ENCODE peak calls at places on chromosomes 4 and X, in four cellular contexts. U is T-helper 2 cell, T is kidney epithelial cell, R is ovary. G is an unnamed sample.

GRCh38 chrX:110044531-110045249 is 41.8 kb downstream of the TMEM164 start:
- DNase-seq in U (no peak), T (no peak), R (no peak), G (no peak)

GRCh38 chr4:113905301-113905700 is 74.1 kb downstream of the ARSJ start:
- DNase-seq in U (no peak), T (no peak), R (no peak), G (no peak)

GRCh38 chr4:168021666-168022065 is 70.7 kb upstream of the ANXA10 start:
- DNase-seq in U (no peak), T (no peak), R (no peak), G (no peak)

GRCh38 chrX:151393514-151393913 is 3.5 kb upstream of the VMA21 start:
- DNase-seq in U (peak; percentile 55), T (no peak), R (no peak), G (no peak)

GRCh38 chr4:40057540-40058091 is 966 bp downstream of the N4BP2 start:
- DNase-seq in U (peak; percentile 62), T (peak; percentile 91), R (peak; percentile 66), G (peak; percentile 85)

GRCh38 chr4:30837131-30837539 is 117.0 kb downstream of the PCDH7 start:
- DNase-seq in U (no peak), T (peak; percentile 61), R (no peak), G (no peak)

GRCh38 chrX:73943900-73944581 is 359.9 kb upstream of the ZCCHC13 start:
- DNase-seq in U (peak; percentile 76), T (peak; percentile 50), R (peak; percentile 92), G (peak; percentile 94)

GRCh38 chrX:63350551-63350950 is 581 bp downstream of the SPIN4 start:
- DNase-seq in U (peak; percentile 3), T (no peak), R (peak; percentile 38), G (peak; percentile 12)

GRCh38 chr4:154542264-154542879 is 7.8 kb downstream of the PLRG1 start:
- DNase-seq in U (no peak), T (no peak), R (no peak), G (no peak)

GRCh38 chr4:113872426-113873260 is 106.8 kb downstream of the ARSJ start:
- DNase-seq in U (no peak), T (peak; percentile 66), R (no peak), G (no peak)

GRCh38 chrX:38987135-38987780 is 186.0 kb downstream of the MID1IP1 start:
- DNase-seq in U (no peak), T (no peak), R (no peak), G (no peak)

GRCh38 chrX:132741706-132742105 is 216.7 kb downstream of the HS6ST2 start:
- DNase-seq in U (no peak), T (no peak), R (no peak), G (no peak)

GRCh38 chrX:107823456-107823855 is 2.2 kb upstream of the MID2 start:
- DNase-seq in U (no peak), T (no peak), R (no peak), G (no peak)

GRCh38 chr4:23904639-23905061 is 14.8 kb upstream of the PPARGC1A start:
- DNase-seq in U (no peak), T (no peak), R (no peak), G (no peak)

GRCh38 chr4:7761720-7762119 is 177.9 kb downstream of the AFAP1 start:
- DNase-seq in U (peak; percentile 38), T (no peak), R (peak; percentile 82), G (no peak)

GRCh38 chr4:185210102-185210981 is 944 bp downstream of the SNX25 start:
- DNase-seq in U (peak; percentile 30), T (no peak), R (peak; percentile 71), G (peak; percentile 81)

GRCh38 chr4:19776021-19776459 is 475.7 kb upstream of the SLIT2 start:
- DNase-seq in U (no peak), T (peak; percentile 100), R (no peak), G (no peak)

GRCh38 chr4:139555705-139556070 is 331 bp downstream of the SETD7 start:
- DNase-seq in U (peak; percentile 5), T (no peak), R (peak; percentile 77), G (no peak)

GRCh38 chr4:101349346-101350064 is 2.2 kb upstream of the PPP3CA start:
- DNase-seq in U (no peak), T (no peak), R (peak; percentile 69), G (peak; percentile 66)

GRCh38 chr4:24594887-24595286 is 10.5 kb upstream of the DHX15 start:
- DNase-seq in U (no peak), T (peak; percentile 56), R (no peak), G (no peak)

GRCh38 chr4:42326524-42326923 is 70.8 kb upstream of the SHISA3 start:
- DNase-seq in U (no peak), T (no peak), R (no peak), G (no peak)

GRCh38 chr4:99755223-99755944 is 61.2 kb upstream of the DAPP1 start:
- DNase-seq in U (no peak), T (no peak), R (no peak), G (no peak)

GRCh38 chr4:181685461-181685860 is 557.7 kb upstream of the TENM3 start:
- DNase-seq in U (no peak), T (no peak), R (no peak), G (no peak)

GRCh38 chr4:119735136-119735770 is 106.6 kb upstream of the PDE5A start:
- DNase-seq in U (no peak), T (no peak), R (no peak), G (no peak)

GRCh38 chr4:98572697-98573096 is 85.7 kb downstream of the TSPAN5 start:
- DNase-seq in U (no peak), T (no peak), R (no peak), G (no peak)

GRCh38 chr4:125991398-125991797 is 676.6 kb downstream of the FAT4 start:
- DNase-seq in U (no peak), T (no peak), R (no peak), G (no peak)

GRCh38 chr4:182804131-182804530 is 113.1 kb downstream of the DCTD start:
- DNase-seq in U (no peak), T (no peak), R (no peak), G (no peak)

GRCh38 chrX:40368611-40369061 is 212.1 kb upstream of the ATP6AP2 start:
- DNase-seq in U (no peak), T (no peak), R (no peak), G (no peak)

GRCh38 chrX:135528274-135528673 is 7.8 kb downstream of the INTS6L start:
- DNase-seq in U (no peak), T (no peak), R (no peak), G (no peak)

GRCh38 chrX:136138939-136139338 is 8.4 kb upstream of the FHL1 start:
- DNase-seq in U (no peak), T (no peak), R (no peak), G (no peak)

GRCh38 chr4:97216031-97216430 is 927.2 kb downstream of the STPG2 start:
- DNase-seq in U (no peak), T (no peak), R (no peak), G (no peak)

GRCh38 chrX:153622661-153623309 is 23.8 kb upstream of the CCNQ start:
- DNase-seq in U (no peak), T (no peak), R (peak; percentile 30), G (no peak)

GRCh38 chr4:6183740-6184139 is 16.6 kb downstream of the JAKMIP1 start:
- DNase-seq in U (no peak), T (no peak), R (no peak), G (no peak)

GRCh38 chr4:127141857-127142256 is 490.9 kb upstream of the INTU start:
- DNase-seq in U (no peak), T (no peak), R (no peak), G (no peak)

GRCh38 chr4:95092762-95093161 is 335.0 kb downstream of the BMPR1B start:
- DNase-seq in U (no peak), T (no peak), R (no peak), G (no peak)